ENCODE peak calls at places on chromosomes 16 and 17, in four cellular contexts. B is lower leg skin, Y is AG09309, S is thoracic aorta. Z is an unnamed sample.

GRCh38 chr17:27667656-27668487 is 36.9 kb downstream of the LGALS9 start:
- DNase-seq in B (peak; percentile 61), S (no peak), Y (no peak), Z (no peak)

GRCh38 chr16:69107311-69107962 is 2.0 kb downstream of the HAS3 start:
- DNase-seq in S (no peak), B (no peak), Y (no peak), Z (no peak)

GRCh38 chr16:29694384-29695195 is 15.6 kb downstream of the QPRT start:
- DNase-seq in B (no peak), S (no peak), Y (no peak), Z (no peak)

GRCh38 chr17:7001562-7001961 is 5.7 kb downstream of the ALOX12 start:
- DNase-seq in B (peak; percentile 84), Y (no peak), S (no peak), Z (no peak)

GRCh38 chr16:46650224-46650623 is 29.0 kb upstream of the SHCBP1 start:
- DNase-seq in B (peak; percentile 34), Y (no peak), S (no peak), Z (no peak)

GRCh38 chr16:84562174-84562815 is 55.6 kb downstream of the COTL1 start:
- DNase-seq in S (no peak), Y (no peak), B (no peak), Z (no peak)

GRCh38 chr17:41420134-41420533 is 4.3 kb downstream of the KRT37 start:
- DNase-seq in B (no peak), S (no peak), Y (no peak), Z (no peak)

GRCh38 chr16:35140293-35140986 is 1681.0 kb downstream of the TP53TG3F start:
- DNase-seq in Y (no peak), S (no peak), B (no peak), Z (no peak)

GRCh38 chr16:3099732-3100499 is 822 bp upstream of the ZSCAN10 start:
- DNase-seq in B (peak; percentile 98), S (peak; percentile 65), Y (no peak), Z (peak; percentile 46)

DNA sequence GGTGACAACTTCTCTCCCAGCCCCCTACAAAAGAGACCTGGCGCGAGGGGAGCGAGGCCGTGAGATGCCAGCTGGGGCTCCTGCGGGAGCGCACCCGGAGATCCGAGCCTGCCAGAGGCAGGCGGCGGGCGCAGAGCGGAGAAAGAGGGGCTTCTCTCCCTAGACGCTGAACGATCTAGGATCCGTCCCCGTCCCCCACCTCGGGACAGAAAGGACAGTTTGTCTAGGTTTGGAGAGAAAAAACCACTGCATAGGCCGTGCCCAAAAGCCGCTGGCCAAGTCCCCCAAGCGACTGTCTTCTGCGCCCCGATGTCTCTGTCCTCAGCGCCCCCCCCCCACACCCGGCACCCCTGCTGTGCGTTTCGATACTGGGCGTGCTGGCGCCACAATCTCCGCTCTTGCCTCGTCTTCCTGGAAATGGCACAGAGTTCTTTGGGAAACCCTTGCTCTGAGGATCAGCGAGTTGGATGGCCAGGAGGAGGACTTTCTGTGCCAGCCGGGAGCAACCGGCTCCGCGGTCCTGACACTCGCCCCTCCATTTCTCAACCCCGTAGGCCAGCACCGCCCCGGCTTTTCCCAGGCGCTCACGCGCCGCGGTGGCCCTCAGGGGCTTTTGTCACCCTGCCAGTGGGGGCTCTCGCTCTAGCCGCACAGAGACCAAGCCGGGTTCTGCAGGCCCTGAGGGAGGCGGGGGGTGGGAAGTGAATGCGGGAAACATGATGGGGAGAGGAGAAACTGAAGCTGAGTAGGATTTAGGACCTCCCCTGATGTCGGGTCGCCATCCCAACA is 1.0 kb downstream of the SSTR2 start:
- DNase-seq in S (no peak), Y (no peak), B (no peak), Z (no peak)
- H3K4me3 ChIP-seq in S (peak overlapping the region; percentile 59), Y (peak overlapping the region; percentile 54), B (peak overlapping the region; percentile 19), Z (peak overlapping the region; percentile 59)

GRCh38 chr16:12119037-12119436 is 142.5 kb downstream of the SNX29 start:
- DNase-seq in B (no peak), S (no peak), Y (no peak), Z (no peak)

GRCh38 chr16:12120982-12121652 is 144.6 kb downstream of the SNX29 start:
- DNase-seq in Y (no peak), B (no peak), S (no peak), Z (no peak)

GRCh38 chr16:12122202-12122601 is 145.7 kb downstream of the SNX29 start:
- DNase-seq in Y (no peak), B (no peak), S (no peak), Z (no peak)

GRCh38 chr16:12119562-12119961 is 143.0 kb downstream of the SNX29 start:
- DNase-seq in Y (no peak), S (no peak), B (no peak), Z (no peak)

GRCh38 chr16:12120331-12120981 is 143.9 kb downstream of the SNX29 start:
- DNase-seq in S (peak; percentile 30), B (no peak), Y (no peak), Z (no peak)
- H3K4me3 ChIP-seq in S (peak overlapping the region; percentile 40), B (no peak overlapping the region), Y (no peak overlapping the region), Z (no peak overlapping the region)

DNA sequence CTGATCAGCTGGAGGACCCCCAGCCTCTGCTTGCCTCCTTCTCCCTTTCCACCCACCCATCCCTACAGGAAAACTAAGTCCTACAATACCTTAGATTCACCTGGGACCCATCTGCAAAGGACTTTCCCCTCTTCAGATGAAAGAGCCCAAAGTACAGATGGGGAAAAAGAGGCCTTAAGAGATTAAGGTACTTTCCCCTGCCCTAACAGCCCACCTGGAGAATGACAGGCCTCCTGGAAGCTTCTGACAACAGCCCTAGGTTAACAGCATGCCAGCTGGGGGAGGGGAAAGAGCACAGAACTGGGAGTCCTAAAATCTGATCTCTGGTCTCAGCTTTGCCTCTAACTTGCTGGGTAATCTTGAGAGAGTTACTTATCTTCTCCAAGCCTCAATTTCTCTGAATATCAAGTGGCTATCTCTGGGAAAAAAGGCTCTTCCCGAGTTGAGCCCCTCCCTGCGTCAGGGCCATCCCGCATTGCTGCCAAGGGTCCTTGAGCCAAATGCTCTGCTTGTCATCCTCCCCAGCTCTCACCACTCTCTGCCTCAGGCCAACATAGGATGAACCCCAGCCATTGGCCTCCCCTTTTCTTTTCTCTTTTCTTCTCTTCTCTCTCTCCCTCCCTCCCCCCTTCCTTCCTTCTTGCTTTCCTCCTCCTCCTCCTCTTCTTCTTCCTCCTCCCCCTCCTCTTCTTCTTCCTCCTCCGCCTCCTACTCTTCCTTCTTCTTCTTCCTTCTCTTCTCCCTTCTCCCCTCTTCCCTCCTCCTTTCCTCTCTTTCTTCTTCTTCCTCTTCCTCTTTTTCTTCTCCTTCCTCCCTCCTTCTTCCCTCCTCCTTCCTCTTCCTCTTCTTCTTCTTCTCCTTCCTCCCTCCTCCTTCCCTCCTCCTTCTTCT is 22.5 kb upstream of the SP6 start:
- DNase-seq in S (no peak), Y (no peak), B (no peak), Z (no peak)
- H3K4me3 ChIP-seq in S (no peak overlapping the region), Y (no peak overlapping the region), B (no peak overlapping the region), Z (no peak overlapping the region)

DNA sequence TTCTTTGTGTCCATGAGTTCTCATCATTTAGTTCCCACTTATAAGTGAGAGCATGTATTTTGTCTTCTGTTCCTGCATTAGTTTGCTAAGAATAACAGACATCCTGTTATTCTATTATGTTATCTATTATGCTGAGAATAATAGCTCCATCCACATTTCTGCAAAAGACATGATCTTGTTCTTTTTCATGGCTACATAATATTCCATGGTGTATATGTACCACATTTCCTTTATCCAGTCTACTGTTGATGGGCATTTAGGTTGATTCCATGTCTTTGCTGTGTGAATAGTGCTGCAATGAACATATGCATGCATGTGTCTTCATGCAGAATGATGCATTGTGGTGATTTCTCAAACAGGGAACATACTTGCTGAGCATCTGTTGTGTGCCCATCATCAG is 21.4 kb downstream of the PIK3R5 start:
- DNase-seq in B (no peak), Y (no peak), S (no peak), Z (no peak)
- H3K4me3 ChIP-seq in B (no peak overlapping the region), Y (no peak overlapping the region), S (no peak overlapping the region), Z (no peak overlapping the region)

DNA sequence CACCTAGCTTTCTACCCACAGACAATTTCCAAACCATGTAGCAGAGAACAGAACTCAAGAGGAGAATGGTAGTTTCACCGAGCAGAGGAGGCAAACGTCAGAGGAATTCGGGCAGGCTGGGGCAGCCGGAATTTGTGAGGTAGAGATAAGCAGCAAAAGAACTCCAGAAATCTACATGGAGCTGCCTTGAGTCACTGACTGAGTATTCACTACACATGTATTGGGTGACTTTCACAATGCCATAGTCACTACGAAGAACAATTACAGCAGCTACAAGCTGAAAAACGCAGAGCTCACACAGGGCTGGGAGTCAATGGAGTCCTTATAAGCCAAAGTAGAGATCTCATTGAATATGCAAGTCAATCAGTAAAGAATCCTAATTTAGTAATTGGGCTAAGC is 13.4 kb downstream of the CMC2 start:
- DNase-seq in B (no peak), Y (peak; percentile 74), S (no peak), Z (no peak)
- H3K4me3 ChIP-seq in B (no peak overlapping the region), Y (peak overlapping the region; percentile 9), S (peak overlapping the region; percentile 46), Z (no peak overlapping the region)

GRCh38 chr17:76869878-76870714 is 1.9 kb downstream of the MGAT5B start:
- DNase-seq in Y (no peak), B (no peak), S (no peak), Z (no peak)
- H3K4me3 ChIP-seq in Y (no peak overlapping the region), B (no peak overlapping the region), S (no peak overlapping the region), Z (peak overlapping the region; percentile 71)